ENCODE peak calls at places on chromosome 16, in nine cellular contexts. One of them, this sample, is unnamed.

GRCh38 chr16:74842413-74842812 is 67.8 kb upstream of the FA2H start:
- DNase-seq in breast epithelium: no peak
- DNase-seq in GM06990: no peak
- DNase-seq in natural killer cell: no peak
- DNase-seq in A549: no peak
- DNase-seq in Calu3: no peak
- DNase-seq in cardiac fibroblast: no peak
- DNase-seq in astrocyte: no peak
- DNase-seq in uterus: no peak
- DNase-seq in this sample: no peak

GRCh38 chr16:17367932-17368331 is 102.8 kb downstream of the XYLT1 start:
- DNase-seq in breast epithelium: no peak
- DNase-seq in GM06990: no peak
- DNase-seq in natural killer cell: no peak
- DNase-seq in A549: peak; percentile 21
- DNase-seq in Calu3: no peak
- DNase-seq in cardiac fibroblast: peak; percentile 75
- DNase-seq in astrocyte: peak; percentile 77
- DNase-seq in uterus: no peak
- DNase-seq in this sample: no peak

GRCh38 chr16:67779256-67780014 is 26.9 kb downstream of the RANBP10 start:
- DNase-seq in breast epithelium: no peak
- DNase-seq in GM06990: no peak
- DNase-seq in natural killer cell: no peak
- DNase-seq in A549: no peak
- DNase-seq in Calu3: peak; percentile 7
- DNase-seq in cardiac fibroblast: no peak
- DNase-seq in astrocyte: no peak
- DNase-seq in uterus: no peak
- DNase-seq in this sample: no peak

GRCh38 chr16:89013111-89013510 is 36.1 kb upstream of the CBFA2T3 start:
- DNase-seq in breast epithelium: no peak
- DNase-seq in GM06990: no peak
- DNase-seq in natural killer cell: no peak
- DNase-seq in A549: no peak
- DNase-seq in Calu3: no peak
- DNase-seq in cardiac fibroblast: no peak
- DNase-seq in astrocyte: no peak
- DNase-seq in uterus: no peak
- DNase-seq in this sample: no peak

GRCh38 chr16:66916518-66916917 is 2.2 kb downstream of the CDH16 start:
- DNase-seq in breast epithelium: no peak
- DNase-seq in GM06990: no peak
- DNase-seq in natural killer cell: no peak
- DNase-seq in A549: no peak
- DNase-seq in Calu3: no peak
- DNase-seq in cardiac fibroblast: no peak
- DNase-seq in astrocyte: no peak
- DNase-seq in uterus: no peak
- DNase-seq in this sample: no peak

GRCh38 chr16:72066747-72067146 is 3.7 kb downstream of the HPR start:
- DNase-seq in breast epithelium: no peak
- DNase-seq in GM06990: no peak
- DNase-seq in natural killer cell: no peak
- DNase-seq in A549: peak; percentile 48
- DNase-seq in Calu3: peak; percentile 10
- DNase-seq in cardiac fibroblast: peak; percentile 57
- DNase-seq in astrocyte: peak; percentile 5
- DNase-seq in uterus: no peak
- DNase-seq in this sample: no peak

GRCh38 chr16:13436641-13437423 is 483.1 kb upstream of the ERCC4 start:
- DNase-seq in breast epithelium: no peak
- DNase-seq in GM06990: peak; percentile 80
- DNase-seq in natural killer cell: no peak
- DNase-seq in A549: no peak
- DNase-seq in Calu3: peak; percentile 10
- DNase-seq in cardiac fibroblast: no peak
- DNase-seq in astrocyte: peak; percentile 28
- DNase-seq in uterus: no peak
- DNase-seq in this sample: no peak

GRCh38 chr16:74291176-74291575 is 5.4 kb upstream of the PSMD7 start:
- DNase-seq in breast epithelium: no peak
- DNase-seq in GM06990: no peak
- DNase-seq in natural killer cell: no peak
- DNase-seq in A549: no peak
- DNase-seq in Calu3: no peak
- DNase-seq in cardiac fibroblast: no peak
- DNase-seq in astrocyte: no peak
- DNase-seq in uterus: no peak
- DNase-seq in this sample: no peak

GRCh38 chr16:80656731-80657150 is 115.9 kb downstream of the DYNLRB2 start:
- DNase-seq in breast epithelium: no peak
- DNase-seq in GM06990: peak; percentile 58
- DNase-seq in natural killer cell: no peak
- DNase-seq in A549: no peak
- DNase-seq in Calu3: no peak
- DNase-seq in cardiac fibroblast: no peak
- DNase-seq in astrocyte: no peak
- DNase-seq in uterus: no peak
- DNase-seq in this sample: no peak

GRCh38 chr16:67555795-67556212 is 6.5 kb upstream of the CTCF start:
- DNase-seq in breast epithelium: no peak
- DNase-seq in GM06990: no peak
- DNase-seq in natural killer cell: no peak
- DNase-seq in A549: no peak
- DNase-seq in Calu3: no peak
- DNase-seq in cardiac fibroblast: peak; percentile 73
- DNase-seq in astrocyte: peak; percentile 39
- DNase-seq in uterus: no peak
- DNase-seq in this sample: no peak

GRCh38 chr16:85316321-85316919 is 204.1 kb upstream of the CIBAR2 start:
- DNase-seq in breast epithelium: no peak
- DNase-seq in GM06990: peak; percentile 48
- DNase-seq in natural killer cell: peak; percentile 35
- DNase-seq in A549: peak; percentile 79
- DNase-seq in Calu3: peak; percentile 84
- DNase-seq in cardiac fibroblast: peak; percentile 64
- DNase-seq in astrocyte: no peak
- DNase-seq in uterus: no peak
- DNase-seq in this sample: peak; percentile 40

GRCh38 chr16:85055503-85056210 is 28.1 kb downstream of the KIAA0513 start:
- DNase-seq in breast epithelium: peak; percentile 64
- DNase-seq in GM06990: peak; percentile 64
- DNase-seq in natural killer cell: peak; percentile 75
- DNase-seq in A549: no peak
- DNase-seq in Calu3: no peak
- DNase-seq in cardiac fibroblast: peak; percentile 64
- DNase-seq in astrocyte: peak; percentile 76
- DNase-seq in uterus: peak; percentile 37
- DNase-seq in this sample: no peak

GRCh38 chr16:70152578-70153302 is 20.8 kb upstream of the CLEC18C start:
- DNase-seq in breast epithelium: no peak
- DNase-seq in GM06990: no peak
- DNase-seq in natural killer cell: no peak
- DNase-seq in A549: peak; percentile 5
- DNase-seq in Calu3: no peak
- DNase-seq in cardiac fibroblast: no peak
- DNase-seq in astrocyte: no peak
- DNase-seq in uterus: no peak
- DNase-seq in this sample: peak; percentile 6

DNA sequence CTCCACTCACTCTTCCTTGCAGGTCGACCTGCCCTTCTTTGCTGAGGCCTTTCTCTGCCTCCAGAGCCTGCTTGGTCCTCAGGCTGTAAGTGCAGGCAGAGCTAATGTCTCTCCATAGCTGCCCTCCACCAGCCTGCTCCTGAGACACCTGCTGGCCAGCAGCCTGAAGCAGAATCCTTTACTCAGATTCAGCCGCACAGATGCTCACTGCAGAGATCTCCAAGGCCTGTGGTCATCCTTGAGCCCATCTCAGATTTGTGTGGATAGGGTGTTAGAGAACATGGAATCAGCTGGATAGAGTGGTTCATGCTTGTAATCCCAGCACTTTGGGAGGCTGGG is 11.5 kb downstream of the DEXI start:
- DNase-seq in breast epithelium: no peak
- DNase-seq in GM06990: no peak
- DNase-seq in natural killer cell: no peak
- DNase-seq in A549: no peak
- DNase-seq in Calu3: no peak
- DNase-seq in cardiac fibroblast: no peak
- DNase-seq in astrocyte: no peak
- DNase-seq in uterus: no peak
- DNase-seq in this sample: no peak
- TF ChIP-seq CTCF in breast epithelium: no peak
- TF ChIP-seq CTCF in GM06990: peak; percentile 39
- TF ChIP-seq CTCF in natural killer cell: no peak
- TF ChIP-seq CTCF in A549: no peak
- TF ChIP-seq CTCF in Calu3: no peak
- TF ChIP-seq CTCF in cardiac fibroblast: no peak
- TF ChIP-seq CTCF in astrocyte: no peak
- TF ChIP-seq CTCF in uterus: no peak
- TF ChIP-seq CTCF in this sample: no peak

DNA sequence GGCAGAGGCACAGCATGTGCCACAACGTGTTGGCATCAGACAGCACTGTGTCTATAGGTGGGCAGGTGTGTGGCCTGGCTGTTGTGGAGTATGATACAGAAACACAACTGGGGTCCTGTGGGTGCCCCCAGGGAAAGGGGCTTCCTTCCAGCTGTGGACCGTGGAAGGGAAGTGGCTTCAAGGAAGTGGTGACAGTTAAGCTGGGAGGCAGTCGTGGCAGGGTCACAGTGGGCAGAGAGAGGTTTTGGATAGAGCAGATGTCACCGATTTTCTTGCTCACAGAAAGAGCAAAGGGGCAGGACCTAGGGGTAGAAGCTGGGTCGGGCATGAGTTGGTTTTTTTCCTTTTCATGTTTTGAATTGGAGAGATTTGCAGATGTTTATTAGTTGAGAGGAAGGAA is 11.2 kb upstream of the ORAI3 start:
- DNase-seq in breast epithelium: no peak
- DNase-seq in GM06990: no peak
- DNase-seq in natural killer cell: no peak
- DNase-seq in A549: no peak
- DNase-seq in Calu3: no peak
- DNase-seq in cardiac fibroblast: no peak
- DNase-seq in astrocyte: no peak
- DNase-seq in uterus: no peak
- DNase-seq in this sample: no peak
- TF ChIP-seq CTCF in breast epithelium: no peak
- TF ChIP-seq CTCF in GM06990: no peak
- TF ChIP-seq CTCF in natural killer cell: no peak
- TF ChIP-seq CTCF in A549: no peak
- TF ChIP-seq CTCF in Calu3: no peak
- TF ChIP-seq CTCF in cardiac fibroblast: no peak
- TF ChIP-seq CTCF in astrocyte: no peak
- TF ChIP-seq CTCF in uterus: no peak
- TF ChIP-seq CTCF in this sample: no peak

DNA sequence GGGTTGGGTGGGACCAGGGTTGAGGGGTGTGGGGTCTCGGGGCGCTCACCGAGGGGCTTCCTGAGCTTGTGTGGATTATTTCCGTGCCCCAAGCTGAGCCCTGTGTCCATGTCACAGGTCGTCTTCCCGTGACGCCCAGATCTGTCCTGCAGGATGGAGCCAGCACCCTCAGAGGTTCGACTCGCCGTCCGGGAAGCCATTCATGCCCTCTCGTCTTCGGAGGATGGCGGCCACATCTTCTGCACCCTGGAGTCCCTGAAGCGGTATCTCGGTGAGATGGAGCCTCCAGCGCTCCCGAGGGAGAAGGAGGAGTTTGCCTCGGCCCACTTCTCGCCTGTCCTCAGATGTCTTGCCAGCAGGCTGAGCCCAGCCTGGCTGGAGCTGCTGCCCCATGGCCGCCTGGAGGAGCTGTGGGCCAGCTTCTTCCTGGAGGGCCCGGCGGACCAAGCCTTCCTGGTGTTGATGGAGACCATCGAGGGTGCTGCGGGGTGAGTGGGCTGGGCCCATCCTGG is 1.0 kb downstream of the TELO2 start:
- DNase-seq in breast epithelium: no peak
- DNase-seq in GM06990: peak; percentile 13
- DNase-seq in natural killer cell: no peak
- DNase-seq in A549: peak; percentile 69
- DNase-seq in Calu3: no peak
- DNase-seq in cardiac fibroblast: peak; percentile 85
- DNase-seq in astrocyte: peak; percentile 50
- DNase-seq in uterus: peak; percentile 62
- DNase-seq in this sample: no peak
- TF ChIP-seq CTCF in breast epithelium: no peak
- TF ChIP-seq CTCF in GM06990: no peak
- TF ChIP-seq CTCF in natural killer cell: no peak
- TF ChIP-seq CTCF in A549: peak; percentile 36
- TF ChIP-seq CTCF in Calu3: no peak
- TF ChIP-seq CTCF in cardiac fibroblast: peak; percentile 90
- TF ChIP-seq CTCF in astrocyte: peak; percentile 35
- TF ChIP-seq CTCF in uterus: peak; percentile 56
- TF ChIP-seq CTCF in this sample: no peak

GRCh38 chr16:10637337-10638037 is 57.1 kb upstream of the EMP2 start:
- DNase-seq in breast epithelium: no peak
- DNase-seq in GM06990: no peak
- DNase-seq in natural killer cell: no peak
- DNase-seq in A549: no peak
- DNase-seq in Calu3: no peak
- DNase-seq in cardiac fibroblast: no peak
- DNase-seq in astrocyte: no peak
- DNase-seq in uterus: no peak
- DNase-seq in this sample: no peak
- TF ChIP-seq CTCF in breast epithelium: no peak
- TF ChIP-seq CTCF in GM06990: no peak
- TF ChIP-seq CTCF in natural killer cell: no peak
- TF ChIP-seq CTCF in A549: no peak
- TF ChIP-seq CTCF in Calu3: no peak
- TF ChIP-seq CTCF in cardiac fibroblast: no peak
- TF ChIP-seq CTCF in astrocyte: no peak
- TF ChIP-seq CTCF in uterus: no peak
- TF ChIP-seq CTCF in this sample: no peak

GRCh38 chr16:50747206-50747956 is 5.5 kb downstream of the CYLD start:
- DNase-seq in breast epithelium: no peak
- DNase-seq in GM06990: peak; percentile 36
- DNase-seq in natural killer cell: no peak
- DNase-seq in A549: no peak
- DNase-seq in Calu3: no peak
- DNase-seq in cardiac fibroblast: peak; percentile 25
- DNase-seq in astrocyte: no peak
- DNase-seq in uterus: no peak
- DNase-seq in this sample: no peak
- TF ChIP-seq CTCF in breast epithelium: no peak
- TF ChIP-seq CTCF in GM06990: peak; percentile 41
- TF ChIP-seq CTCF in natural killer cell: peak; percentile 56
- TF ChIP-seq CTCF in A549: no peak
- TF ChIP-seq CTCF in Calu3: peak; percentile 29
- TF ChIP-seq CTCF in cardiac fibroblast: no peak
- TF ChIP-seq CTCF in astrocyte: no peak
- TF ChIP-seq CTCF in uterus: peak; percentile 12
- TF ChIP-seq CTCF in this sample: peak; percentile 31